ENCODE peak calls at places on chromosomes 2 and 18, in four cellular contexts. O, U, E and Q are unnamed samples.

GRCh38 chr2:224982910-224983688 is 59.2 kb downstream of the DOCK10 start:
- DNase-seq in E (peak; percentile 61), U (no peak), O (no peak), Q (no peak)

GRCh38 chr2:241417626-241418025 is 61.5 kb downstream of the FARP2 start:
- DNase-seq in O (no peak), U (no peak), E (no peak), Q (peak; percentile 66)

GRCh38 chr2:237297421-237298155 is 116.4 kb downstream of the COL6A3 start:
- DNase-seq in E (no peak), U (no peak), O (no peak), Q (peak; percentile 82)

GRCh38 chr2:128306931-128307460 is 11.7 kb downstream of the HS6ST1 start:
- DNase-seq in O (no peak), U (no peak), E (no peak), Q (no peak)

GRCh38 chr2:16785072-16785638 is 119.5 kb upstream of the CYRIA start:
- DNase-seq in E (no peak), U (no peak), O (no peak), Q (no peak)

GRCh38 chr18:11042247-11042646 is 107.1 kb downstream of the PIEZO2 start:
- DNase-seq in U (no peak), O (no peak), E (no peak), Q (peak; percentile 72)

GRCh38 chr2:54787760-54788366 is 64.4 kb downstream of the EML6 start:
- DNase-seq in O (no peak), E (no peak), U (no peak), Q (no peak)

GRCh38 chr2:203908344-203909185 is 28.0 kb upstream of the ICOS start:
- DNase-seq in U (no peak), E (no peak), O (no peak), Q (no peak)

GRCh38 chr18:9806905-9807304 is 78.9 kb upstream of the TXNDC2 start:
- DNase-seq in U (no peak), O (no peak), E (no peak), Q (peak; percentile 75)

GRCh38 chr2:24080721-24081120 is 3.9 kb downstream of the TP53I3 start:
- DNase-seq in O (no peak), E (no peak), U (no peak), Q (no peak)

GRCh38 chr2:201248288-201248844 is 12.0 kb upstream of the CASP8 start:
- DNase-seq in O (no peak), U (no peak), E (no peak), Q (no peak)

GRCh38 chr2:60530660-60531276 is 22.7 kb downstream of the BCL11A start:
- DNase-seq in E (no peak), U (peak; percentile 56), O (no peak), Q (peak; percentile 84)

GRCh38 chr2:72937356-72937669 is 20.0 kb downstream of the EMX1 start:
- DNase-seq in O (no peak), E (no peak), U (no peak), Q (no peak)

GRCh38 chr2:29012211-29012681 is 31.1 kb downstream of the TOGARAM2 start:
- DNase-seq in E (no peak), O (no peak), U (no peak), Q (no peak)

GRCh38 chr2:238176565-238176964 is 17.8 kb downstream of the ERFE start:
- DNase-seq in E (no peak), O (no peak), U (no peak), Q (no peak)

GRCh38 chr2:236754234-236754924 is 184.8 kb downstream of the ACKR3 start:
- DNase-seq in U (no peak), E (no peak), O (no peak), Q (no peak)

GRCh38 chr2:67798536-67799160 is 264.2 kb downstream of the C1D start:
- DNase-seq in U (no peak), O (no peak), E (no peak), Q (no peak)

GRCh38 chr2:70946832-70947442 is 11.2 kb downstream of the ATP6V1B1 start:
- DNase-seq in O (no peak), U (peak; percentile 42), E (no peak), Q (peak; percentile 67)

GRCh38 chr2:48693066-48693465 is 62.5 kb downstream of the LHCGR start:
- DNase-seq in U (no peak), E (no peak), O (no peak), Q (no peak)

GRCh38 chr2:219437141-219437540 is 2.5 kb downstream of the SPEG start:
- DNase-seq in E (no peak), U (no peak), O (no peak), Q (no peak)
- TF ChIP-seq YY1 in E (no peak), U (no peak), O (no peak), Q (no peak)

DNA sequence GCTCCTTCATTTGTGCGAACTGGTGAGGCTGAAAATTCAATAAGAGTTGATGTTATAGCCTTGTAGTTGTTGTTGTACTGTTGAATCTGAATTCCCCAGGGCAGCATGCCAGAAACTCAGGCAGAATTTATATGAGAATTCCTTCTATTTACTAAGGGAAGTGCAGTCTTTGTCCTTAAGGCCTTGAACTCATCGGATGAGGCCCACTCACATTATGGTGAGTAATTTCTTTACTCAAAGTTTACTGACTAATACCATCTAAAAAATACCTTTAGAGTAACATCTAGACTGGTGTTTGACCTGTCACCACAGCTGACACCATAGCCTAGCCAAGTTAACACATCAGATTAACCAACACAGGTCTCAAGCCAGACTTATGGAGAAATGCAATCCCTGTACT is 22.9 kb upstream of the DSC1 start:
- DNase-seq in E (no peak), O (no peak), U (no peak), Q (peak; percentile 63)
- TF ChIP-seq CBX5 in E (no peak), O (no peak), U (no peak), Q (no peak)

GRCh38 chr2:42917374-42918017 is 125.1 kb upstream of the HAAO start:
- DNase-seq in O (no peak), E (no peak), U (peak; percentile 46), Q (no peak)
- TF ChIP-seq POLR2A in O (no peak), E (no peak), U (no peak), Q (no peak)

GRCh38 chr2:4295680-4296079 is 592.3 kb downstream of the DCDC2C start:
- DNase-seq in E (no peak), U (no peak), O (no peak), Q (no peak)
- TF ChIP-seq YY1 in E (no peak), U (no peak), O (no peak), Q (no peak)

GRCh38 chr2:232292395-232293154 is 86.0 kb upstream of the ALPP start:
- DNase-seq in O (peak; percentile 46), E (no peak), U (peak; percentile 43), Q (peak; percentile 58)
- TF ChIP-seq CBX5 in O (no peak), E (no peak), U (no peak), Q (no peak)

GRCh38 chr2:99977947-99978346 is 164.4 kb downstream of the AFF3 start:
- DNase-seq in O (no peak), E (no peak), U (no peak), Q (no peak)

GRCh38 chr2:99974966-99975365 is 167.4 kb downstream of the AFF3 start:
- DNase-seq in O (no peak), E (no peak), U (no peak), Q (no peak)

GRCh38 chr2:99974275-99974674 is 168.1 kb downstream of the AFF3 start:
- DNase-seq in U (no peak), E (no peak), O (no peak), Q (no peak)

GRCh38 chr2:99971326-99971965 is 170.9 kb downstream of the AFF3 start:
- DNase-seq in U (no peak), O (no peak), E (no peak), Q (no peak)

GRCh38 chr2:99975386-99975785 is 167.0 kb downstream of the AFF3 start:
- DNase-seq in E (no peak), O (no peak), U (no peak), Q (no peak)
- TF ChIP-seq POLR2A in E (no peak), O (no peak), U (no peak), Q (no peak)

GRCh38 chr2:177796011-177796410 is 276.6 kb downstream of the PDE11A start:
- DNase-seq in U (no peak), O (no peak), E (no peak), Q (no peak)

GRCh38 chr2:177796644-177797415 is 275.7 kb downstream of the PDE11A start:
- DNase-seq in U (no peak), E (no peak), O (no peak), Q (no peak)

GRCh38 chr2:177799531-177799930 is 273.0 kb downstream of the PDE11A start:
- DNase-seq in O (peak; percentile 2), E (no peak), U (peak; percentile 35), Q (peak; percentile 27)

GRCh38 chr2:177797808-177798207 is 274.8 kb downstream of the PDE11A start:
- DNase-seq in O (peak; percentile 68), E (no peak), U (no peak), Q (no peak)
- TF ChIP-seq YY1 in O (no peak), E (no peak), U (no peak), Q (no peak)

DNA sequence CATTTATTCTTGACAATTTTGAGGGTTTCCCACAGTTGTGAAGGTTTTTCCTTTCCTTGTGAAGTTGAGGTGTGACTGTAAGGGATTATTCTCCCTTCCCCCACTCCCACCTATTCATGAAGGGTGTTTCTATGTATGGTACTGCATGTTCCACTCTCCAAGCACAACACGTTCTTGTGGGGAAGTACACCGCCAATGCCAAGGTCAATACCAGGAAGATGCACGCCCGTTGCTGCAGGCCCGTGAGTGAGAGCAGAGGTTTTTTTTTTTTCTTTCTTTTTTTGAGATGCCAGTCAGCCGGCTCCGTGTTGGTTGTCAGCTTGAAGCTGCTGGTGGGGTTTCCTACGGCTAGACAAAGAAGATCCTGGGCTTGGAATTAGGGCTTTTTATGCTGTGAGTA is 38.6 kb upstream of the EPHA4 start:
- DNase-seq in O (no peak), U (no peak), E (no peak), Q (no peak)
- TF ChIP-seq CBX5 in O (no peak), U (no peak), E (no peak), Q (no peak)

GRCh38 chr2:219498280-219499057 is at the start of gene GMPPA:
- DNase-seq in U (peak; percentile 93), E (peak; percentile 96), O (peak; percentile 95), Q (peak; percentile 99)
- TF ChIP-seq POLR2A in U (peak; percentile 80), E (peak; percentile 92), O (no peak), Q (no peak)

GRCh38 chr2:100008960-100009359 is 133.4 kb downstream of the AFF3 start:
- DNase-seq in E (no peak), O (no peak), U (no peak), Q (no peak)

GRCh38 chr2:100012575-100012974 is 129.8 kb downstream of the AFF3 start:
- DNase-seq in U (no peak), E (no peak), O (no peak), Q (no peak)

GRCh38 chr2:100013892-100014677 is 128.3 kb downstream of the AFF3 start:
- DNase-seq in U (no peak), E (no peak), O (peak; percentile 25), Q (no peak)

GRCh38 chr2:100009743-100010142 is 132.6 kb downstream of the AFF3 start:
- DNase-seq in U (no peak), E (no peak), O (no peak), Q (no peak)

GRCh38 chr2:100011272-100011711 is 131.1 kb downstream of the AFF3 start:
- DNase-seq in U (no peak), O (no peak), E (no peak), Q (no peak)
- TF ChIP-seq YY1 in U (no peak), O (no peak), E (no peak), Q (no peak)